ENCODE peak calls at places on chromosome 12, in ten cellular contexts. One of them, this sample, is unnamed.

GRCh38 chr12:123533672-123534643 is at the start of gene RILPL1:
- DNase-seq in SW 1271: peak
- DNase-seq in left kidney: peak
- DNase-seq in astrocyte of the cerebellum: no peak
- DNase-seq in LHCN-M2: peak
- DNase-seq in WTC11: peak
- DNase-seq in stimulated activated CD4-positive, alpha-beta T cell treated with anti-CD3 and anti-CD28 coated beads, Interleukin-4, amount 100 ng/mL, for 4 hours: peak
- DNase-seq in neural progenitor cell: peak
- DNase-seq in HTR-8/SVneo: peak
- DNase-seq in cerebellar cortex: peak
- DNase-seq in this sample: peak

GRCh38 chr12:8156416-8156815 is 399 bp upstream of the ZNF705A start:
- DNase-seq in SW 1271: no peak
- DNase-seq in left kidney: no peak
- DNase-seq in astrocyte of the cerebellum: no peak
- DNase-seq in LHCN-M2: no peak
- DNase-seq in WTC11: no peak
- DNase-seq in stimulated activated CD4-positive, alpha-beta T cell treated with anti-CD3 and anti-CD28 coated beads, Interleukin-4, amount 100 ng/mL, for 4 hours: no peak
- DNase-seq in neural progenitor cell: no peak
- DNase-seq in HTR-8/SVneo: no peak
- DNase-seq in cerebellar cortex: no peak
- DNase-seq in this sample: no peak

GRCh38 chr12:83186437-83186836 is 499.7 kb downstream of the TMTC2 start:
- DNase-seq in SW 1271: no peak
- DNase-seq in left kidney: no peak
- DNase-seq in astrocyte of the cerebellum: no peak
- DNase-seq in LHCN-M2: no peak
- DNase-seq in WTC11: no peak
- DNase-seq in stimulated activated CD4-positive, alpha-beta T cell treated with anti-CD3 and anti-CD28 coated beads, Interleukin-4, amount 100 ng/mL, for 4 hours: no peak
- DNase-seq in neural progenitor cell: no peak
- DNase-seq in HTR-8/SVneo: no peak
- DNase-seq in cerebellar cortex: no peak
- DNase-seq in this sample: no peak

GRCh38 chr12:56205445-56205844 is 16.2 kb upstream of the SMARCC2 start:
- DNase-seq in SW 1271: no peak
- DNase-seq in left kidney: no peak
- DNase-seq in astrocyte of the cerebellum: no peak
- DNase-seq in LHCN-M2: no peak
- DNase-seq in WTC11: no peak
- DNase-seq in stimulated activated CD4-positive, alpha-beta T cell treated with anti-CD3 and anti-CD28 coated beads, Interleukin-4, amount 100 ng/mL, for 4 hours: no peak
- DNase-seq in neural progenitor cell: no peak
- DNase-seq in HTR-8/SVneo: no peak
- DNase-seq in cerebellar cortex: no peak
- DNase-seq in this sample: no peak

GRCh38 chr12:44749566-44749965 is 126.5 kb downstream of the NELL2 start:
- DNase-seq in SW 1271: no peak
- DNase-seq in left kidney: no peak
- DNase-seq in astrocyte of the cerebellum: no peak
- DNase-seq in LHCN-M2: no peak
- DNase-seq in WTC11: no peak
- DNase-seq in stimulated activated CD4-positive, alpha-beta T cell treated with anti-CD3 and anti-CD28 coated beads, Interleukin-4, amount 100 ng/mL, for 4 hours: no peak
- DNase-seq in neural progenitor cell: no peak
- DNase-seq in HTR-8/SVneo: no peak
- DNase-seq in cerebellar cortex: no peak
- DNase-seq in this sample: no peak

GRCh38 chr12:53961025-53961761 is 6.5 kb downstream of the HOXC12 start:
- DNase-seq in SW 1271: no peak
- DNase-seq in left kidney: peak
- DNase-seq in astrocyte of the cerebellum: no peak
- DNase-seq in LHCN-M2: peak
- DNase-seq in WTC11: no peak
- DNase-seq in stimulated activated CD4-positive, alpha-beta T cell treated with anti-CD3 and anti-CD28 coated beads, Interleukin-4, amount 100 ng/mL, for 4 hours: no peak
- DNase-seq in neural progenitor cell: peak
- DNase-seq in HTR-8/SVneo: no peak
- DNase-seq in cerebellar cortex: no peak
- DNase-seq in this sample: no peak

GRCh38 chr12:7756993-7757392 is 8.0 kb upstream of the NANOGNB start:
- DNase-seq in SW 1271: no peak
- DNase-seq in left kidney: no peak
- DNase-seq in astrocyte of the cerebellum: no peak
- DNase-seq in LHCN-M2: no peak
- DNase-seq in WTC11: no peak
- DNase-seq in stimulated activated CD4-positive, alpha-beta T cell treated with anti-CD3 and anti-CD28 coated beads, Interleukin-4, amount 100 ng/mL, for 4 hours: no peak
- DNase-seq in neural progenitor cell: no peak
- DNase-seq in HTR-8/SVneo: no peak
- DNase-seq in cerebellar cortex: no peak
- DNase-seq in this sample: peak

GRCh38 chr12:23618718-23619117 is 330.8 kb downstream of the SOX5 start:
- DNase-seq in SW 1271: no peak
- DNase-seq in left kidney: no peak
- DNase-seq in astrocyte of the cerebellum: no peak
- DNase-seq in LHCN-M2: no peak
- DNase-seq in WTC11: no peak
- DNase-seq in stimulated activated CD4-positive, alpha-beta T cell treated with anti-CD3 and anti-CD28 coated beads, Interleukin-4, amount 100 ng/mL, for 4 hours: no peak
- DNase-seq in neural progenitor cell: no peak
- DNase-seq in HTR-8/SVneo: no peak
- DNase-seq in cerebellar cortex: no peak
- DNase-seq in this sample: no peak

GRCh38 chr12:120625557-120626419 is 14.6 kb upstream of the CABP1 start:
- DNase-seq in SW 1271: no peak
- DNase-seq in left kidney: no peak
- DNase-seq in astrocyte of the cerebellum: no peak
- DNase-seq in LHCN-M2: no peak
- DNase-seq in WTC11: peak
- DNase-seq in stimulated activated CD4-positive, alpha-beta T cell treated with anti-CD3 and anti-CD28 coated beads, Interleukin-4, amount 100 ng/mL, for 4 hours: peak
- DNase-seq in neural progenitor cell: peak
- DNase-seq in HTR-8/SVneo: no peak
- DNase-seq in cerebellar cortex: no peak
- DNase-seq in this sample: peak

GRCh38 chr12:63844391-63845341 is at the start of gene SRGAP1:
- DNase-seq in SW 1271: no peak
- DNase-seq in left kidney: peak
- DNase-seq in astrocyte of the cerebellum: no peak
- DNase-seq in LHCN-M2: peak
- DNase-seq in WTC11: no peak
- DNase-seq in stimulated activated CD4-positive, alpha-beta T cell treated with anti-CD3 and anti-CD28 coated beads, Interleukin-4, amount 100 ng/mL, for 4 hours: no peak
- DNase-seq in neural progenitor cell: peak
- DNase-seq in HTR-8/SVneo: no peak
- DNase-seq in cerebellar cortex: peak
- DNase-seq in this sample: peak

GRCh38 chr12:114938487-114939210 is 254.7 kb upstream of the TBX3 start:
- DNase-seq in SW 1271: no peak
- DNase-seq in left kidney: no peak
- DNase-seq in astrocyte of the cerebellum: no peak
- DNase-seq in LHCN-M2: no peak
- DNase-seq in WTC11: no peak
- DNase-seq in stimulated activated CD4-positive, alpha-beta T cell treated with anti-CD3 and anti-CD28 coated beads, Interleukin-4, amount 100 ng/mL, for 4 hours: no peak
- DNase-seq in neural progenitor cell: peak
- DNase-seq in HTR-8/SVneo: no peak
- DNase-seq in cerebellar cortex: no peak
- DNase-seq in this sample: no peak

GRCh38 chr12:132801741-132802140 is 26.9 kb downstream of the GOLGA3 start:
- DNase-seq in SW 1271: no peak
- DNase-seq in left kidney: no peak
- DNase-seq in astrocyte of the cerebellum: no peak
- DNase-seq in LHCN-M2: no peak
- DNase-seq in WTC11: no peak
- DNase-seq in stimulated activated CD4-positive, alpha-beta T cell treated with anti-CD3 and anti-CD28 coated beads, Interleukin-4, amount 100 ng/mL, for 4 hours: no peak
- DNase-seq in neural progenitor cell: no peak
- DNase-seq in HTR-8/SVneo: no peak
- DNase-seq in cerebellar cortex: no peak
- DNase-seq in this sample: no peak

GRCh38 chr12:7117670-7118069 is 8.7 kb upstream of the C1RL start:
- DNase-seq in SW 1271: no peak
- DNase-seq in left kidney: no peak
- DNase-seq in astrocyte of the cerebellum: no peak
- DNase-seq in LHCN-M2: no peak
- DNase-seq in WTC11: no peak
- DNase-seq in stimulated activated CD4-positive, alpha-beta T cell treated with anti-CD3 and anti-CD28 coated beads, Interleukin-4, amount 100 ng/mL, for 4 hours: no peak
- DNase-seq in neural progenitor cell: no peak
- DNase-seq in HTR-8/SVneo: no peak
- DNase-seq in cerebellar cortex: no peak
- DNase-seq in this sample: no peak

GRCh38 chr12:89212339-89212771 is 139.9 kb downstream of the DUSP6 start:
- DNase-seq in SW 1271: no peak
- DNase-seq in left kidney: no peak
- DNase-seq in astrocyte of the cerebellum: no peak
- DNase-seq in LHCN-M2: no peak
- DNase-seq in WTC11: no peak
- DNase-seq in stimulated activated CD4-positive, alpha-beta T cell treated with anti-CD3 and anti-CD28 coated beads, Interleukin-4, amount 100 ng/mL, for 4 hours: no peak
- DNase-seq in neural progenitor cell: no peak
- DNase-seq in HTR-8/SVneo: no peak
- DNase-seq in cerebellar cortex: no peak
- DNase-seq in this sample: no peak

GRCh38 chr12:22803725-22804124 is 178.8 kb downstream of the ETNK1 start:
- DNase-seq in SW 1271: no peak
- DNase-seq in left kidney: no peak
- DNase-seq in astrocyte of the cerebellum: no peak
- DNase-seq in LHCN-M2: no peak
- DNase-seq in WTC11: peak
- DNase-seq in stimulated activated CD4-positive, alpha-beta T cell treated with anti-CD3 and anti-CD28 coated beads, Interleukin-4, amount 100 ng/mL, for 4 hours: no peak
- DNase-seq in neural progenitor cell: no peak
- DNase-seq in HTR-8/SVneo: no peak
- DNase-seq in cerebellar cortex: no peak
- DNase-seq in this sample: peak

GRCh38 chr12:47988073-47989022 is 15.9 kb downstream of the COL2A1 start:
- DNase-seq in SW 1271: no peak
- DNase-seq in left kidney: peak
- DNase-seq in astrocyte of the cerebellum: no peak
- DNase-seq in LHCN-M2: peak
- DNase-seq in WTC11: peak
- DNase-seq in stimulated activated CD4-positive, alpha-beta T cell treated with anti-CD3 and anti-CD28 coated beads, Interleukin-4, amount 100 ng/mL, for 4 hours: no peak
- DNase-seq in neural progenitor cell: peak
- DNase-seq in HTR-8/SVneo: no peak
- DNase-seq in cerebellar cortex: peak
- DNase-seq in this sample: peak

GRCh38 chr12:15584366-15585041 is 204.7 kb downstream of the EPS8 start:
- DNase-seq in SW 1271: no peak
- DNase-seq in left kidney: peak
- DNase-seq in astrocyte of the cerebellum: peak
- DNase-seq in LHCN-M2: peak
- DNase-seq in WTC11: no peak
- DNase-seq in stimulated activated CD4-positive, alpha-beta T cell treated with anti-CD3 and anti-CD28 coated beads, Interleukin-4, amount 100 ng/mL, for 4 hours: peak
- DNase-seq in neural progenitor cell: peak
- DNase-seq in HTR-8/SVneo: peak
- DNase-seq in cerebellar cortex: peak
- DNase-seq in this sample: peak

GRCh38 chr12:108845696-108846095 is 11.7 kb downstream of the SSH1 start:
- DNase-seq in SW 1271: no peak
- DNase-seq in left kidney: no peak
- DNase-seq in astrocyte of the cerebellum: no peak
- DNase-seq in LHCN-M2: no peak
- DNase-seq in WTC11: no peak
- DNase-seq in stimulated activated CD4-positive, alpha-beta T cell treated with anti-CD3 and anti-CD28 coated beads, Interleukin-4, amount 100 ng/mL, for 4 hours: no peak
- DNase-seq in neural progenitor cell: no peak
- DNase-seq in HTR-8/SVneo: no peak
- DNase-seq in cerebellar cortex: peak
- DNase-seq in this sample: no peak

GRCh38 chr12:128872303-128872702 is 19.0 kb downstream of the GLT1D1 start:
- DNase-seq in SW 1271: no peak
- DNase-seq in left kidney: no peak
- DNase-seq in astrocyte of the cerebellum: no peak
- DNase-seq in LHCN-M2: no peak
- DNase-seq in WTC11: no peak
- DNase-seq in stimulated activated CD4-positive, alpha-beta T cell treated with anti-CD3 and anti-CD28 coated beads, Interleukin-4, amount 100 ng/mL, for 4 hours: no peak
- DNase-seq in neural progenitor cell: no peak
- DNase-seq in HTR-8/SVneo: no peak
- DNase-seq in cerebellar cortex: no peak
- DNase-seq in this sample: no peak

GRCh38 chr12:101891462-101891971 is 14.1 kb downstream of the DRAM1 start:
- DNase-seq in SW 1271: peak
- DNase-seq in left kidney: peak
- DNase-seq in astrocyte of the cerebellum: peak
- DNase-seq in LHCN-M2: peak
- DNase-seq in WTC11: no peak
- DNase-seq in stimulated activated CD4-positive, alpha-beta T cell treated with anti-CD3 and anti-CD28 coated beads, Interleukin-4, amount 100 ng/mL, for 4 hours: no peak
- DNase-seq in neural progenitor cell: no peak
- DNase-seq in HTR-8/SVneo: no peak
- DNase-seq in cerebellar cortex: no peak
- DNase-seq in this sample: no peak

GRCh38 chr12:121649819-121650353 is 19.6 kb downstream of the MORN3 start:
- DNase-seq in SW 1271: no peak
- DNase-seq in left kidney: no peak
- DNase-seq in astrocyte of the cerebellum: no peak
- DNase-seq in LHCN-M2: no peak
- DNase-seq in WTC11: no peak
- DNase-seq in stimulated activated CD4-positive, alpha-beta T cell treated with anti-CD3 and anti-CD28 coated beads, Interleukin-4, amount 100 ng/mL, for 4 hours: no peak
- DNase-seq in neural progenitor cell: no peak
- DNase-seq in HTR-8/SVneo: no peak
- DNase-seq in cerebellar cortex: no peak
- DNase-seq in this sample: no peak

GRCh38 chr12:132686831-132687210 is 321 bp downstream of the POLE start:
- DNase-seq in SW 1271: no peak
- DNase-seq in left kidney: no peak
- DNase-seq in astrocyte of the cerebellum: no peak
- DNase-seq in LHCN-M2: peak
- DNase-seq in WTC11: peak
- DNase-seq in stimulated activated CD4-positive, alpha-beta T cell treated with anti-CD3 and anti-CD28 coated beads, Interleukin-4, amount 100 ng/mL, for 4 hours: peak
- DNase-seq in neural progenitor cell: peak
- DNase-seq in HTR-8/SVneo: no peak
- DNase-seq in cerebellar cortex: no peak
- DNase-seq in this sample: peak

GRCh38 chr12:8556748-8557147 is 16.0 kb upstream of the CLEC4E start:
- DNase-seq in SW 1271: no peak
- DNase-seq in left kidney: no peak
- DNase-seq in astrocyte of the cerebellum: no peak
- DNase-seq in LHCN-M2: no peak
- DNase-seq in WTC11: no peak
- DNase-seq in stimulated activated CD4-positive, alpha-beta T cell treated with anti-CD3 and anti-CD28 coated beads, Interleukin-4, amount 100 ng/mL, for 4 hours: no peak
- DNase-seq in neural progenitor cell: no peak
- DNase-seq in HTR-8/SVneo: no peak
- DNase-seq in cerebellar cortex: no peak
- DNase-seq in this sample: no peak